ENCODE peak calls at places on chromosomes 11 and 22, in six cellular contexts. K is fibroblast of mammary gland; I is HTR-8/SVneo; N is activated CD8-positive, alpha-beta memory T cell treated with anti-CD3 and anti-CD28 coated beads for 24 hours; F is bronchial epithelial cell; A is NB4. X is an unnamed sample.

GRCh38 chr22:39176067-39176621 is 23.7 kb upstream of the CBX7 start:
- DNase-seq in K (peak; percentile 35), I (peak; percentile 68), N (peak; percentile 55), F (no peak), A (no peak), X (no peak)

GRCh38 chr22:39560127-39560526 is 10.4 kb upstream of the CACNA1I start:
- DNase-seq in K (no peak), I (no peak), N (no peak), F (no peak), A (no peak), X (no peak)

GRCh38 chr22:16845465-16845864 is 20.3 kb upstream of the XKR3 start:
- DNase-seq in K (no peak), I (no peak), N (no peak), F (no peak), A (no peak), X (no peak)

GRCh38 chr11:104531075-104531474 is 367.1 kb upstream of the PDGFD start:
- DNase-seq in K (peak; percentile 14), I (peak; percentile 5), N (no peak), F (peak; percentile 9), A (peak; percentile 46), X (no peak)

GRCh38 chr11:128913806-128914205 is 22.6 kb downstream of the KCNJ5 start:
- DNase-seq in K (no peak), I (no peak), N (no peak), F (no peak), A (no peak), X (peak; percentile 4)

GRCh38 chr11:118672865-118673264 is 6.6 kb downstream of the TREH start:
- DNase-seq in K (no peak), I (no peak), N (no peak), F (no peak), A (no peak), X (no peak)

GRCh38 chr22:46104170-46104880 is 46.0 kb upstream of the PPARA start:
- DNase-seq in K (peak; percentile 68), I (no peak), N (no peak), F (no peak), A (no peak), X (no peak)

GRCh38 chr11:69873166-69874077 is 54.2 kb upstream of the FGF3 start:
- DNase-seq in K (no peak), I (no peak), N (peak; percentile 49), F (no peak), A (no peak), X (no peak)

GRCh38 chr11:117096140-117096972 is 1.9 kb downstream of the SIK3 start:
- DNase-seq in K (no peak), I (peak; percentile 44), N (peak; percentile 65), F (no peak), A (peak; percentile 92), X (peak; percentile 31)

GRCh38 chr11:130312046-130312445 is 2.7 kb downstream of the ZBTB44 start:
- DNase-seq in K (no peak), I (no peak), N (no peak), F (peak; percentile 12), A (no peak), X (no peak)

GRCh38 chr22:43399338-43399979 is 12.4 kb upstream of the MPPED1 start:
- DNase-seq in K (no peak), I (no peak), N (no peak), F (no peak), A (peak; percentile 37), X (peak; percentile 3)

GRCh38 chr11:83600656-83601055 is 314.5 kb upstream of the CCDC90B start:
- DNase-seq in K (no peak), I (no peak), N (no peak), F (no peak), A (no peak), X (no peak)

GRCh38 chr11:26847977-26848376 is 126.1 kb upstream of the SLC5A12 start:
- DNase-seq in K (no peak), I (no peak), N (no peak), F (no peak), A (no peak), X (no peak)

GRCh38 chr11:1367721-1368120 is 22.0 kb upstream of the BRSK2 start:
- DNase-seq in K (no peak), I (no peak), N (no peak), F (no peak), A (no peak), X (no peak)

GRCh38 chr11:15670520-15671070 is 555.9 kb downstream of the INSC start:
- DNase-seq in K (no peak), I (no peak), N (no peak), F (no peak), A (no peak), X (no peak)

GRCh38 chr11:29217901-29218300 is 798.9 kb downstream of the KCNA4 start:
- DNase-seq in K (no peak), I (no peak), N (no peak), F (no peak), A (peak; percentile 3), X (no peak)

GRCh38 chr22:38226853-38227649 is 25.3 kb downstream of the MAFF start:
- DNase-seq in K (no peak), I (no peak), N (no peak), F (no peak), A (no peak), X (no peak)

GRCh38 chr11:44773351-44773965 is 46.7 kb downstream of the TSPAN18 start:
- DNase-seq in K (no peak), I (no peak), N (no peak), F (no peak), A (no peak), X (no peak)

GRCh38 chr22:22721681-22722309 is 77.4 kb downstream of the GGTLC2 start:
- DNase-seq in K (peak; percentile 96), I (no peak), N (peak; percentile 84), F (peak; percentile 63), A (peak; percentile 66), X (no peak)

GRCh38 chr11:10694481-10695239 is 1.1 kb upstream of the IRAG1 start:
- DNase-seq in K (peak; percentile 42), I (no peak), N (no peak), F (no peak), A (no peak), X (no peak)

GRCh38 chr11:34068098-34068497 is 16.6 kb downstream of the CAPRIN1 start:
- DNase-seq in K (peak; percentile 62), I (no peak), N (no peak), F (no peak), A (no peak), X (no peak)

GRCh38 chr11:116545912-116546311 is 226.9 kb downstream of the BUD13 start:
- DNase-seq in K (no peak), I (no peak), N (no peak), F (no peak), A (no peak), X (no peak)